ENCODE peak calls at places on chromosomes 12 and 14, in nine cellular contexts. G is neural crest cell; O is C1 segment of cervical spinal cord; V is stimulated activated CD4-positive, alpha-beta T cell treated with anti-CD3 and anti-CD28 coated beads, Interleukin-15, amount 100 ng/mL, for 1 hour; N is CD4-positive, alpha-beta T cell; U is anterior cingulate cortex; F is kidney tubule cell; B is non-pigmented ciliary epithelial cell; X is nephron progenitor cell. J is an unnamed sample.

GRCh38 chr12:68080577-68080976 is 79.0 kb downstream of the IFNG start:
- DNase-seq in B (no peak), N (no peak), U (no peak), O (no peak), X (no peak), V (no peak), G (no peak), F (no peak), J (no peak)

GRCh38 chr12:107523760-107524558 is 161.6 kb upstream of the PWP1 start:
- DNase-seq in F (no peak), O (no peak), B (no peak), X (no peak), N (no peak), U (no peak), G (no peak), V (no peak), J (no peak)

GRCh38 chr12:93514853-93515252 is 47.5 kb downstream of the MRPL42 start:
- DNase-seq in F (peak), N (no peak), V (no peak), G (no peak), U (no peak), B (peak), O (no peak), X (no peak), J (no peak)

GRCh38 chr12:119802472-119802871 is 74.6 kb downstream of the CIT start:
- DNase-seq in G (no peak), O (peak), F (peak), X (no peak), N (no peak), B (no peak), U (peak), V (no peak), J (no peak)

GRCh38 chr12:104138747-104139186 is 757 bp upstream of the NFYB start:
- DNase-seq in X (peak), G (no peak), U (no peak), V (no peak), O (peak), F (no peak), B (no peak), N (no peak), J (no peak)

GRCh38 chr12:8847435-8847834 is 25.0 kb downstream of the A2ML1 start:
- DNase-seq in X (no peak), N (no peak), U (no peak), B (no peak), V (no peak), O (no peak), F (no peak), G (no peak), J (no peak)

GRCh38 chr12:69468237-69469026 is 1.8 kb upstream of the FRS2 start:
- DNase-seq in G (no peak), F (no peak), B (no peak), N (no peak), X (no peak), O (no peak), V (no peak), U (no peak), J (no peak)

GRCh38 chr12:47188576-47189441 is 109.0 kb upstream of the AMIGO2 start:
- DNase-seq in F (no peak), V (no peak), U (no peak), N (no peak), X (no peak), O (no peak), B (peak), G (no peak), J (no peak)

GRCh38 chr12:753401-754237 is 1.2 kb downstream of the WNK1 start:
- DNase-seq in V (peak), N (peak), F (peak), O (peak), B (no peak), U (no peak), G (peak), X (peak), J (no peak)

GRCh38 chr12:46659032-46659703 is 166.6 kb downstream of the SLC38A4 start:
- DNase-seq in G (no peak), O (no peak), N (no peak), F (no peak), X (no peak), B (no peak), U (no peak), V (no peak), J (no peak)

GRCh38 chr14:34498684-34499412 is 36.8 kb upstream of the SPTSSA start:
- DNase-seq in B (no peak), O (no peak), U (no peak), X (no peak), G (no peak), N (no peak), V (no peak), F (peak), J (peak)

GRCh38 chr12:47458273-47458672 is 247.6 kb downstream of the RPAP3 start:
- DNase-seq in N (no peak), F (peak), X (no peak), O (no peak), G (no peak), U (no peak), V (no peak), B (no peak), J (no peak)

GRCh38 chr14:93946104-93946503 is 19.0 kb downstream of the FAM181A start:
- DNase-seq in O (no peak), U (no peak), V (no peak), G (no peak), N (no peak), F (peak), X (no peak), B (no peak), J (no peak)

GRCh38 chr12:51852404-51853137 is 4.1 kb upstream of the FIGNL2 start:
- DNase-seq in O (no peak), F (no peak), U (no peak), V (no peak), N (no peak), X (no peak), G (no peak), B (no peak), J (no peak)

GRCh38 chr14:78127233-78127632 is 42.9 kb upstream of the NRXN3 start:
- DNase-seq in U (no peak), V (no peak), O (no peak), N (no peak), B (no peak), F (no peak), X (no peak), G (no peak), J (no peak)

GRCh38 chr12:26863515-26863914 is 30.5 kb upstream of the ITPR2 start:
- DNase-seq in N (no peak), F (no peak), U (no peak), B (no peak), O (no peak), G (no peak), V (no peak), X (no peak), J (no peak)

GRCh38 chr12:42119085-42119633 is 25.5 kb downstream of the GXYLT1 start:
- DNase-seq in O (no peak), F (no peak), V (no peak), U (no peak), X (no peak), G (no peak), N (no peak), B (peak), J (no peak)

GRCh38 chr14:30312214-30312613 is 246.7 kb upstream of the G2E3 start:
- DNase-seq in N (no peak), U (no peak), G (no peak), B (no peak), X (no peak), O (no peak), V (no peak), F (no peak), J (no peak)

GRCh38 chr12:123516221-123516780 is 17.2 kb downstream of the RILPL1 start:
- DNase-seq in V (no peak), N (no peak), O (no peak), X (peak), G (no peak), B (no peak), F (no peak), U (no peak), J (no peak)

GRCh38 chr14:64725879-64726584 is 21.8 kb downstream of the PLEKHG3 start:
- DNase-seq in B (no peak), X (no peak), O (no peak), G (no peak), F (no peak), N (no peak), U (no peak), V (no peak), J (no peak)

GRCh38 chr14:70358631-70359030 is 852 bp downstream of the COX16 start:
- DNase-seq in F (peak), B (no peak), V (no peak), O (no peak), U (no peak), X (no peak), N (no peak), G (no peak), J (no peak)

GRCh38 chr12:55385911-55386310 is 14.4 kb upstream of the OR6C65 start:
- DNase-seq in O (no peak), V (no peak), N (no peak), U (no peak), B (no peak), X (no peak), G (no peak), F (no peak), J (no peak)

GRCh38 chr14:54727929-54728328 is 161.0 kb downstream of the SAMD4A start:
- DNase-seq in B (no peak), F (no peak), V (no peak), U (no peak), X (no peak), N (no peak), O (peak), G (no peak), J (no peak)

GRCh38 chr14:49479432-49479831 is 106.7 kb downstream of the RPS29 start:
- DNase-seq in F (no peak), O (no peak), N (no peak), G (no peak), B (no peak), U (no peak), V (no peak), X (no peak), J (no peak)

GRCh38 chr14:65170318-65170717 is 68.0 kb upstream of the MAX start:
- DNase-seq in X (no peak), N (no peak), B (no peak), G (no peak), V (no peak), O (no peak), F (no peak), U (no peak), J (no peak)

GRCh38 chr12:123096159-123096558 is 54.7 kb downstream of the PITPNM2 start:
- DNase-seq in N (no peak), G (no peak), O (no peak), V (no peak), F (no peak), X (no peak), B (no peak), U (no peak), J (no peak)

GRCh38 chr12:50276912-50277671 is 6.2 kb downstream of the LIMA1 start:
- DNase-seq in X (no peak), V (no peak), O (no peak), U (no peak), B (no peak), F (peak), N (no peak), G (no peak), J (no peak)

GRCh38 chr14:99769123-99769522 is 24.1 kb upstream of the EML1 start:
- DNase-seq in G (no peak), V (no peak), B (no peak), O (no peak), F (no peak), X (no peak), N (no peak), U (no peak), J (no peak)

GRCh38 chr12:48736456-48736855 is 19.9 kb upstream of the CCNT1 start:
- DNase-seq in V (no peak), N (no peak), U (no peak), B (no peak), O (no peak), X (no peak), F (no peak), G (no peak), J (no peak)

GRCh38 chr12:188910-189621 is 24.9 kb downstream of the SLC6A12 start:
- DNase-seq in V (no peak), O (peak), F (peak), U (no peak), N (peak), G (peak), B (no peak), X (peak), J (peak)

GRCh38 chr12:113019045-113019444 is 37.5 kb upstream of the DTX1 start:
- DNase-seq in N (no peak), O (no peak), B (no peak), V (no peak), U (no peak), G (no peak), X (no peak), F (peak), J (no peak)

GRCh38 chr14:70708717-70709570 is 67.2 kb downstream of the TTC9 start:
- DNase-seq in X (no peak), N (no peak), U (no peak), V (no peak), G (no peak), F (no peak), B (no peak), O (no peak), J (no peak)